ENCODE peak calls at places on chromosomes 1 and 21, in five cellular contexts. K is K562, B is GM12878, U is HepG2, A is H1. D is an unnamed sample.

GRCh38 chr1:30672661-30673060 is 50.7 kb downstream of the MATN1 start:
- DNase-seq in K (no peak), B (no peak), U (no peak), A (no peak), D (no peak)

GRCh38 chr1:153526132-153526543 is 9.7 kb downstream of the S100A6 start:
- DNase-seq in K (no peak), B (no peak), U (peak; percentile 42), A (no peak), D (no peak)

GRCh38 chr1:171738921-171739320 is 2.9 kb downstream of the VAMP4 start:
- DNase-seq in K (no peak), B (no peak), U (no peak), A (no peak), D (no peak)

GRCh38 chr1:42777860-42778259 is 6.9 kb upstream of the TMEM269 start:
- DNase-seq in K (peak; percentile 80), B (no peak), U (peak; percentile 40), A (peak; percentile 68), D (no peak)

GRCh38 chr1:66354311-66354922 is 179.5 kb upstream of the SGIP1 start:
- DNase-seq in K (no peak), B (no peak), U (no peak), A (no peak), D (no peak)

GRCh38 chr1:60904079-60904852 is 178.1 kb upstream of the NFIA start:
- DNase-seq in K (no peak), B (no peak), U (no peak), A (no peak), D (no peak)

GRCh38 chr1:32094721-32095521 is 12.9 kb upstream of the KPNA6 start:
- DNase-seq in K (no peak), B (no peak), U (no peak), A (no peak), D (no peak)

GRCh38 chr1:204493882-204494280 is 724 bp downstream of the PIK3C2B start:
- DNase-seq in K (peak; percentile 71), B (no peak), U (peak; percentile 85), A (no peak), D (no peak)

GRCh38 chr1:105088166-105088565 is 1338.5 kb downstream of the AMY1C start:
- DNase-seq in K (no peak), B (no peak), U (no peak), A (no peak), D (no peak)

GRCh38 chr1:44693159-44693558 is 18.6 kb downstream of the ARMH1 start:
- DNase-seq in K (no peak), B (no peak), U (no peak), A (no peak), D (no peak)

GRCh38 chr1:190679032-190679431 is 201.4 kb upstream of the BRINP3 start:
- DNase-seq in K (no peak), B (no peak), U (no peak), A (no peak), D (no peak)

GRCh38 chr1:218426343-218426657 is 81.2 kb downstream of the TGFB2 start:
- DNase-seq in K (no peak), B (no peak), U (peak; percentile 95), A (no peak), D (no peak)

GRCh38 chr21:25934771-25935224 is 200.0 kb downstream of the GABPA start:
- DNase-seq in K (no peak), B (no peak), U (peak; percentile 44), A (no peak), D (no peak)

GRCh38 chr1:46493316-46494032 is 3.8 kb downstream of the DMBX1 start:
- DNase-seq in K (no peak), B (no peak), U (no peak), A (no peak), D (no peak)

GRCh38 chr1:169202836-169203235 is 96.3 kb downstream of the ATP1B1 start:
- DNase-seq in K (no peak), B (no peak), U (peak; percentile 4), A (no peak), D (no peak)
- TF ChIP-seq SRF in K (no peak), B (no peak), U (no peak), A (no peak), D (no peak)

GRCh38 chr1:67647036-67647798 is 37.8 kb upstream of the GADD45A start:
- DNase-seq in K (no peak), B (no peak), U (no peak), A (no peak), D (no peak)

GRCh38 chr1:67646145-67647035 is 38.6 kb upstream of the GADD45A start:
- DNase-seq in K (peak; percentile 80), B (no peak), U (no peak), A (no peak), D (no peak)

GRCh38 chr1:67647814-67648358 is 37.1 kb upstream of the GADD45A start:
- DNase-seq in K (no peak), B (no peak), U (no peak), A (no peak), D (no peak)

GRCh38 chr1:67642694-67643093 is 42.3 kb upstream of the GADD45A start:
- DNase-seq in K (no peak), B (no peak), U (no peak), A (no peak), D (no peak)

DNA sequence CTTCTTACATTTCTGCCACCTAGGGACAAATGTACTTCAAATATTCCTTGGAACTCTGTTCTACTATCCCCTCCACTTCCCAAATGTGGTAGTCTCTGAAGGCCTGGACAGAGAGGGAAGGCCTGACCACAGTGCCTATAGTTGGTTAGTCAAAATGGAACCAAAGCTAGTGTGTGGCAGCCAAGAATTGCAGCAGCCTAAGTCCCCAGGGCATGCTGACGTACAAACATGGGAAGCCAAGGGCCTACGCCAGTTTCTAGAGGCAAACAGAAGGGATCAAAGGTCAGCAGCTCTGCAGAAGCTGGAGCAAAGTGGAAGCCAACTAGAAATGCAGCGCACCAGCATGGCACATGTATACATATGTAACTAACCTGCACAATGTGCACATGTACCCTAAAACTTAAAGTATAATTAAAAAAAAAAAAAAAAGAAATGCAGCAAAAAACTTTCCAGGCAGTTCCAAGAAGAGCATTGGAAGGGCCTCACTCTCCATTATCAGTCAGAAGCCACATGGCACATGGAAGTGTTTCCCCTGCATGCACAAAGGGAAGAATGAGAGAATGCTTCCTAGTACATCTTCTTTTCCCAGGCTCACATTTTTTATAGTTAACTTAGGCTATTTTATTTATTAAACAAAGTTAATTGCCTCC is 39.4 kb upstream of the GADD45A start:
- DNase-seq in K (no peak), B (no peak), U (peak; percentile 83), A (no peak), D (no peak)
- TF ChIP-seq SRF in K (no peak), B (no peak), U (no peak), A (no peak), D (no peak)

GRCh38 chr1:91619881-91620280 is 119.2 kb downstream of the CDC7 start:
- DNase-seq in K (no peak), B (no peak), U (no peak), A (no peak), D (no peak)

GRCh38 chr1:91621907-91622306 is 121.3 kb downstream of the CDC7 start:
- DNase-seq in K (no peak), B (no peak), U (no peak), A (no peak), D (no peak)

GRCh38 chr1:91613594-91613993 is 112.9 kb downstream of the CDC7 start:
- DNase-seq in K (no peak), B (no peak), U (no peak), A (no peak), D (no peak)

GRCh38 chr1:91621360-91621759 is 120.7 kb downstream of the CDC7 start:
- DNase-seq in K (no peak), B (no peak), U (no peak), A (no peak), D (no peak)

GRCh38 chr1:91617242-91617837 is 116.7 kb downstream of the CDC7 start:
- DNase-seq in K (peak; percentile 46), B (no peak), U (peak; percentile 51), A (peak; percentile 65), D (no peak)
- TF ChIP-seq SRF in K (no peak), B (no peak), U (no peak), A (no peak), D (no peak)

GRCh38 chr1:19955529-19956170 is 23.8 kb downstream of the PLA2G2A start:
- DNase-seq in K (no peak), B (no peak), U (no peak), A (no peak), D (no peak)
- TF ChIP-seq SRF in K (no peak), B (no peak), U (no peak), A (no peak), D (no peak)

GRCh38 chr21:41739011-41739410 is 27.8 kb downstream of the RIPK4 start:
- DNase-seq in K (no peak), B (no peak), U (no peak), A (no peak), D (no peak)
- TF ChIP-seq SRF in K (no peak), B (no peak), U (no peak), A (no peak), D (no peak)

GRCh38 chr21:44426663-44427191 is 28.6 kb upstream of the LRRC3 start:
- DNase-seq in K (no peak), B (no peak), U (no peak), A (no peak), D (no peak)

GRCh38 chr21:44425895-44426662 is 29.2 kb upstream of the LRRC3 start:
- DNase-seq in K (no peak), B (no peak), U (no peak), A (no peak), D (no peak)

GRCh38 chr21:44427241-44428120 is 27.8 kb upstream of the LRRC3 start:
- DNase-seq in K (no peak), B (no peak), U (no peak), A (no peak), D (no peak)

GRCh38 chr21:44429894-44430293 is 25.4 kb upstream of the LRRC3 start:
- DNase-seq in K (no peak), B (no peak), U (no peak), A (no peak), D (no peak)

GRCh38 chr21:44428281-44428942 is 26.9 kb upstream of the LRRC3 start:
- DNase-seq in K (peak; percentile 80), B (no peak), U (peak; percentile 26), A (peak; percentile 83), D (peak; percentile 89)
- TF ChIP-seq SRF in K (peak; percentile 59), B (no peak), U (no peak), A (no peak), D (no peak)

DNA sequence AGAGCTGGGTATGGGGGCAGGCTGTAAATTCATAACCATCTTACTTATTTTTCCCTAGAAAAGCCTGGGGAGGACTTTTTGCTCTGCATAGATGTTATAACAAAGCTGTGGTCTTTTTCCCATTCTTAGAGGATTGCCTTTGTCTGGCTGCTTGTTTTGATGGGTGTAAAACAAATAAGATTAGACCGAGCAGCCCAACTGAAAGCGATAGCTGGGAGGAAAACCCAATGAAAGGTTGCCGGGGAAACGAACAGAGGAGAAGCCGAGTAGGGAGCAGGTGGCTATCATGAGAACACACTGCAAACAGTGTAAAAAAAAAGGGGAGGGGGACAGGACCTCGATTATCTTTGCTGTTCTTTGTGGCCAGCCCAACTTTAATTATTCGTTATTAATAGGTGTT is 1.9 kb downstream of the ELAVL4 start:
- DNase-seq in K (no peak), B (no peak), U (no peak), A (no peak), D (no peak)
- TF ChIP-seq SRF in K (no peak), B (no peak), U (no peak), A (no peak), D (no peak)

GRCh38 chr1:205656236-205656635 is 24.1 kb downstream of the SLC45A3 start:
- DNase-seq in K (no peak), B (no peak), U (no peak), A (no peak), D (no peak)
- TF ChIP-seq SRF in K (no peak), B (no peak), U (no peak), A (no peak), D (no peak)

GRCh38 chr1:174058639-174059038 is 36.5 kb upstream of the RC3H1 start:
- DNase-seq in K (no peak), B (no peak), U (no peak), A (no peak), D (no peak)

GRCh38 chr1:174060090-174060489 is 37.9 kb upstream of the RC3H1 start:
- DNase-seq in K (no peak), B (no peak), U (no peak), A (no peak), D (no peak)
- TF ChIP-seq SRF in K (no peak), B (no peak), U (no peak), A (no peak), D (no peak)

D was measured in HCT116.